ENCODE peak calls at places on chromosomes 4 and X, in ten cellular contexts. Y is H7; K is activated naive CD4-positive, alpha-beta T cell; Q is frontal cortex; U is T-helper 1 cell; F is NCI-H510A treated with DMSO at 0.1 percent for 48 hours; M is NCI-H2029; E is RPMI8226; Z is germinal center; H is stimulated activated CD4-positive, alpha-beta T cell treated with anti-CD3 and anti-CD28 coated beads, TNF-alpha, amount 100 ng/mL, for 1 hour. P is an unnamed sample.

GRCh38 chrX:25166145-25166544 is 150.4 kb upstream of the ARX start:
- DNase-seq in E (no peak), U (no peak), Z (no peak), M (no peak), Q (no peak), F (no peak), H (no peak), K (no peak), Y (no peak), P (no peak)

GRCh38 chr4:103105558-103106356 is 6.1 kb upstream of the BDH2 start:
- DNase-seq in F (no peak), Z (no peak), Y (no peak), M (no peak), K (no peak), E (no peak), H (no peak), Q (no peak), U (no peak), P (no peak)

GRCh38 chr4:1512738-1513660 is 106.8 kb upstream of the NKX1-1 start:
- DNase-seq in M (no peak), Q (peak; percentile 57), F (no peak), E (peak; percentile 54), Z (peak; percentile 57), H (peak; percentile 7), U (peak; percentile 36), K (peak; percentile 25), Y (peak; percentile 97), P (peak; percentile 89)

GRCh38 chr4:124939908-124940307 is 227.4 kb upstream of the ANKRD50 start:
- DNase-seq in M (no peak), H (no peak), Q (no peak), F (peak; percentile 13), E (no peak), U (no peak), K (no peak), Z (no peak), Y (no peak), P (no peak)

GRCh38 chr4:1557221-1557597 is 126.9 kb downstream of the FAM53A start:
- DNase-seq in H (no peak), Q (no peak), K (no peak), U (no peak), Y (no peak), E (no peak), M (no peak), Z (no peak), F (no peak), P (no peak)

GRCh38 chr4:41009411-41009810 is 204.9 kb downstream of the APBB2 start:
- DNase-seq in H (no peak), Q (no peak), F (no peak), M (no peak), Y (no peak), K (no peak), U (no peak), E (no peak), Z (no peak), P (no peak)

GRCh38 chr4:124943145-124943889 is 230.8 kb upstream of the ANKRD50 start:
- DNase-seq in E (no peak), Q (no peak), U (no peak), K (no peak), Y (no peak), M (no peak), Z (no peak), F (no peak), H (no peak), P (no peak)

GRCh38 chrX:151396042-151396826 is 772 bp upstream of the VMA21 start:
- DNase-seq in F (peak; percentile 48), Q (peak; percentile 34), Z (peak; percentile 33), U (peak; percentile 7), K (peak; percentile 28), H (no peak), Y (no peak), E (peak; percentile 61), M (peak; percentile 81), P (no peak)

GRCh38 chr4:139286186-139286698 is 6.2 kb upstream of the MGARP start:
- DNase-seq in H (no peak), F (no peak), E (no peak), Z (no peak), K (no peak), M (no peak), Q (no peak), U (no peak), Y (no peak), P (no peak)

GRCh38 chr4:136900706-136901105 is 631.6 kb downstream of the PCDH18 start:
- DNase-seq in M (no peak), Q (no peak), U (no peak), F (no peak), Y (no peak), H (no peak), E (no peak), K (no peak), Z (no peak), P (no peak)

GRCh38 chrX:47562615-47563243 is 1.7 kb downstream of the ARAF start:
- DNase-seq in Q (no peak), F (no peak), U (no peak), Z (no peak), H (no peak), M (no peak), K (no peak), E (peak; percentile 23), Y (peak; percentile 52), P (peak; percentile 37)

GRCh38 chr4:110589297-110589696 is 33.6 kb downstream of the PITX2 start:
- DNase-seq in M (no peak), F (peak; percentile 5), Y (no peak), H (no peak), E (no peak), K (no peak), Z (no peak), Q (no peak), U (no peak), P (no peak)

GRCh38 chrX:100980608-100981497 is 11.3 kb downstream of the ARL13A start:
- DNase-seq in Q (no peak), H (no peak), K (no peak), F (no peak), E (no peak), M (peak; percentile 66), U (no peak), Y (no peak), Z (no peak), P (no peak)

GRCh38 chr4:16952462-16952871 is 54.0 kb upstream of the LDB2 start:
- DNase-seq in E (no peak), Q (no peak), H (no peak), K (no peak), Y (no peak), Z (no peak), F (no peak), U (no peak), M (no peak), P (peak; percentile 27)

GRCh38 chrX:53288173-53288572 is 6.8 kb upstream of the IQSEC2 start:
- DNase-seq in F (peak; percentile 19), U (peak; percentile 5), H (no peak), K (no peak), M (peak; percentile 15), Y (peak; percentile 92), E (peak; percentile 35), Z (no peak), Q (peak; percentile 14), P (peak; percentile 84)

GRCh38 chrX:13983734-13984133 is 46.0 kb downstream of the GEMIN8 start:
- DNase-seq in K (no peak), Z (no peak), M (no peak), U (no peak), Q (no peak), F (no peak), H (no peak), Y (no peak), E (peak; percentile 16), P (no peak)